ENCODE peak calls at places on chromosomes 13 and 19, in four cellular contexts. One of them, this sample, is unnamed.

GRCh38 chr13:73521291-73521626 is 462.5 kb downstream of the KLF5 start:
- DNase-seq in GM23338: no peak
- DNase-seq in breast epithelium: no peak
- DNase-seq in upper lobe of left lung: no peak
- DNase-seq in this sample: no peak

GRCh38 chr19:3694361-3695123 is 5.7 kb downstream of the PIP5K1C start:
- DNase-seq in upper lobe of left lung: no peak
- DNase-seq in breast epithelium: no peak
- DNase-seq in GM23338: no peak
- DNase-seq in this sample: no peak

GRCh38 chr13:35978607-35979316 is 152.4 kb downstream of the DCLK1 start:
- DNase-seq in breast epithelium: no peak
- DNase-seq in GM23338: peak
- DNase-seq in upper lobe of left lung: no peak
- DNase-seq in this sample: peak

GRCh38 chr13:27919934-27920676 is at the start of gene PDX1:
- DNase-seq in upper lobe of left lung: no peak
- DNase-seq in breast epithelium: no peak
- DNase-seq in GM23338: peak
- DNase-seq in this sample: no peak

GRCh38 chr19:18321729-18322091 is 1.2 kb downstream of the LSM4 start:
- DNase-seq in GM23338: no peak
- DNase-seq in breast epithelium: no peak
- DNase-seq in upper lobe of left lung: no peak
- DNase-seq in this sample: no peak

GRCh38 chr13:25046274-25046984 is 49.5 kb upstream of the PABPC3 start:
- DNase-seq in GM23338: peak
- DNase-seq in breast epithelium: no peak
- DNase-seq in upper lobe of left lung: no peak
- DNase-seq in this sample: no peak

GRCh38 chr19:48982280-48982679 is 10.8 kb downstream of the GYS1 start:
- DNase-seq in breast epithelium: no peak
- DNase-seq in upper lobe of left lung: no peak
- DNase-seq in GM23338: peak
- DNase-seq in this sample: no peak

GRCh38 chr13:24680258-24680920 is at the start of gene ATP12A:
- DNase-seq in upper lobe of left lung: peak
- DNase-seq in GM23338: peak
- DNase-seq in breast epithelium: no peak
- DNase-seq in this sample: no peak

GRCh38 chr13:32001392-32001768 is 30.2 kb upstream of the FRY start:
- DNase-seq in breast epithelium: no peak
- DNase-seq in upper lobe of left lung: peak
- DNase-seq in GM23338: peak
- DNase-seq in this sample: peak

GRCh38 chr19:5801796-5802616 is 2.9 kb upstream of the NRTN start:
- DNase-seq in breast epithelium: no peak
- DNase-seq in GM23338: peak
- DNase-seq in upper lobe of left lung: no peak
- DNase-seq in this sample: no peak

GRCh38 chr13:47334173-47334572 is 437.3 kb upstream of the HTR2A start:
- DNase-seq in breast epithelium: no peak
- DNase-seq in upper lobe of left lung: no peak
- DNase-seq in GM23338: no peak
- DNase-seq in this sample: no peak

GRCh38 chr19:6061420-6062130 is 48.7 kb downstream of the RFX2 start:
- DNase-seq in breast epithelium: peak
- DNase-seq in GM23338: no peak
- DNase-seq in upper lobe of left lung: peak
- DNase-seq in this sample: peak

GRCh38 chr19:1168877-1169791 is 4.9 kb downstream of the SBNO2 start:
- DNase-seq in breast epithelium: no peak
- DNase-seq in GM23338: no peak
- DNase-seq in upper lobe of left lung: no peak
- DNase-seq in this sample: no peak

GRCh38 chr13:50916701-50917184 is 7.2 kb downstream of the RNASEH2B start:
- DNase-seq in GM23338: no peak
- DNase-seq in breast epithelium: no peak
- DNase-seq in upper lobe of left lung: peak
- DNase-seq in this sample: peak
- TF ChIP-seq POLR2AphosphoS5 in GM23338: no peak
- TF ChIP-seq POLR2AphosphoS5 in breast epithelium: no peak
- TF ChIP-seq POLR2AphosphoS5 in upper lobe of left lung: no peak
- TF ChIP-seq POLR2AphosphoS5 in this sample: no peak

DNA sequence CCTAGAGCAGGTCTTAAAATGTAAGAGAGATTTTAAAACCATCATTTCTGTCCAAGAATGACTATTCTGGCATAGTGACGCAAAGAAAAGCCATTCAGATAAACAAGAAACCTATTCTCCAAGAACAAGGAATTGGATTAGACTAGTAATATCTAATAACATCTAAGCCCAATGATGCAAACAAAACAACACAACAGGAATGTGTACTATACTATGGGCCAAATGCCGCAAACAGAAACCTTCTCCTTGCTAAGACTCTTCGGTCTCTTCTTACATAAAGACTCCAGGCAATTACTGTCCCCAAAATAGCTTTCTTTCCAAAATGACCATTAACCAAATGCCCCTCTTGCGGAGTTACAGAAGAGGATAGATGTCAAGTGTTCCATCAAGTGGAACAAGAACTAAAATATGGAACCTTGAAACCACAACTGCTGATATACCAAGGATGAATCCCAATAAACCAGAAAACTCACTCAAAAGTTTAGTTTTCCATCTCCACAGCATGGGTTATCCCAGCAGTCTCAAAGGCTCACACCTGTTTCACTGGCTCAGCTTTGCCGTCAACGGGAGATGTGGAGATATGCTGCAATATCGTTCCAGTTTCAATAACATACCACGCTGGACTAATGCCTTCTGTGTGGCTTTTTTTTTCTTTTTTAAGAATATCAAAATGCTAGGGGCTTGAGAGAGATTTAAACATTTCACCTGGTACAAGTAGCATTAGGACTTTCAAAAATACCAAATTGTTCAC is 76.2 kb downstream of the FOXO1 start:
- DNase-seq in upper lobe of left lung: no peak
- DNase-seq in GM23338: no peak
- DNase-seq in breast epithelium: no peak
- DNase-seq in this sample: no peak
- H3K27ac ChIP-seq in upper lobe of left lung: peak
- H3K27ac ChIP-seq in GM23338: peak
- H3K27ac ChIP-seq in breast epithelium: peak
- H3K27ac ChIP-seq in this sample: peak

GRCh38 chr19:2487780-2488330 is 11.9 kb downstream of the GADD45B start:
- DNase-seq in upper lobe of left lung: peak
- DNase-seq in breast epithelium: no peak
- DNase-seq in GM23338: no peak
- DNase-seq in this sample: no peak
- TF ChIP-seq POLR2AphosphoS5 in upper lobe of left lung: no peak
- TF ChIP-seq POLR2AphosphoS5 in breast epithelium: no peak
- TF ChIP-seq POLR2AphosphoS5 in GM23338: no peak
- TF ChIP-seq POLR2AphosphoS5 in this sample: no peak

DNA sequence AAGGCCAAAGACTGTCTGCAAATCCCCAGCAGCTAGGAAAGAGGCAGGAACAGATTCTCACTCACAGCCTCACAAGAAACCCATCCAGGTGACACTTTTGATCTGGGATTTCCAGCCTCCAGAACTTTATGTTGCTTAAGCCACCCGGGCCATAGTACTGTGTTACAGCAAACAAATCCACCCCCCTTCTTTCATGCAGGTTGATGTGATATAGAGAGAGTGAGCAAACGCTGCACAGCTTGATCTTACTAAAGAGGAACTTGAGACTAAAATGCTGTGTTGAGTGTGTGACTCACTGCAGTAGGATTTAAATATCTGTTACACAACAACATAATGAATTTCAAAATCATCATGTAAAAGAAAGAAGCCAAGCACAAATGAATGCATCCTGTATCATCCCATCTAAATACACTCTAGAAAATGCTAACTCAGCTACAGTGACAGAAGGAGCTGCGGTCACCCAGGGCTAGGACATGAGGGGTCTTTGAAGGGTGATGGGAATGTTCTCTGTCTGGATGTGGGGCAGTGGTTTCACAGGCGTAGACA is 32.2 kb downstream of the RCBTB2 start:
- DNase-seq in upper lobe of left lung: peak
- DNase-seq in GM23338: peak
- DNase-seq in breast epithelium: no peak
- DNase-seq in this sample: no peak
- H3K27ac ChIP-seq in upper lobe of left lung: peak
- H3K27ac ChIP-seq in GM23338: no peak
- H3K27ac ChIP-seq in breast epithelium: peak
- H3K27ac ChIP-seq in this sample: no peak

GRCh38 chr19:53549354-53549753 is 11.4 kb downstream of the ZNF331 start:
- DNase-seq in GM23338: peak
- DNase-seq in upper lobe of left lung: no peak
- DNase-seq in breast epithelium: no peak
- DNase-seq in this sample: no peak
- TF ChIP-seq POLR2AphosphoS5 in GM23338: no peak
- TF ChIP-seq POLR2AphosphoS5 in upper lobe of left lung: peak
- TF ChIP-seq POLR2AphosphoS5 in breast epithelium: no peak
- TF ChIP-seq POLR2AphosphoS5 in this sample: no peak

This sample was measured in endothelial cell of umbilical vein.